ENCODE peak calls at places on chromosomes 6 and 20, in five cellular contexts. E, J, W, T and B are unnamed samples. For H3K4me1, the result is how much of the 10 kb centered on the place peaks cover.

GRCh38 chr6:39686980-39687379 is 38.2 kb downstream of the KIF6 start:
- DNase-seq in E (no peak), J (no peak), W (no peak), T (no peak), B (no peak)

GRCh38 chr6:85756982-85757381 is 114.3 kb upstream of the SYNCRIP start:
- DNase-seq in E (no peak), J (no peak), W (no peak), T (peak), B (no peak)

GRCh38 chr20:47990507-47991132 is 205.3 kb upstream of the SULF2 start:
- DNase-seq in E (no peak), J (no peak), W (no peak), T (no peak), B (no peak)

GRCh38 chr6:3977875-3978711 is 100.8 kb downstream of the FAM217A start:
- DNase-seq in E (no peak), J (peak), W (peak), T (peak), B (peak)

GRCh38 chr6:17297261-17298080 is 16.3 kb downstream of the RBM24 start:
- DNase-seq in E (no peak), J (no peak), W (no peak), T (no peak), B (no peak)

GRCh38 chr6:135182120-135182992 is 1.2 kb downstream of the MYB start:
- DNase-seq in E (peak), J (peak), W (peak), T (peak), B (peak)

GRCh38 chr20:10508468-10509251 is 73.6 kb downstream of the SLX4IP start:
- DNase-seq in E (no peak), J (no peak), W (no peak), T (no peak), B (no peak)

GRCh38 chr6:39530201-39530759 is 194.9 kb downstream of the KIF6 start:
- DNase-seq in E (no peak), J (no peak), W (peak), T (no peak), B (no peak)

GRCh38 chr20:52060794-52061714 is 130.5 kb downstream of the ZFP64 start:
- DNase-seq in E (no peak), J (peak), W (no peak), T (peak), B (peak)

GRCh38 chr6:166626177-166627038 is 643 bp downstream of the RPS6KA2 start:
- DNase-seq in E (no peak), J (peak), W (peak), T (peak), B (peak)

GRCh38 chr20:31547017-31547675 is 32.9 kb downstream of the HM13 start:
- DNase-seq in E (peak), J (peak), W (peak), T (peak), B (peak)

GRCh38 chr6:100446115-100446921 is 18.4 kb downstream of the SIM1 start:
- DNase-seq in E (no peak), J (peak), W (no peak), T (peak), B (peak)

GRCh38 chr20:9066196-9066595 is 2.7 kb upstream of the PLCB4 start:
- DNase-seq in E (no peak), J (no peak), W (no peak), T (no peak), B (no peak)

GRCh38 chr20:21796059-21796458 is 90.6 kb downstream of the PAX1 start:
- DNase-seq in E (no peak), J (no peak), W (no peak), T (peak), B (no peak)

GRCh38 chr6:25995507-25995906 is 32.9 kb downstream of the TRIM38 start:
- DNase-seq in E (no peak), J (no peak), W (no peak), T (no peak), B (no peak)

GRCh38 chr6:112221561-112221960 is 32.8 kb downstream of the LAMA4 start:
- DNase-seq in E (no peak), J (no peak), W (no peak), T (no peak), B (no peak)

GRCh38 chr6:148304976-148305375 is 37.7 kb upstream of the SASH1 start:
- DNase-seq in E (no peak), J (no peak), W (no peak), T (peak), B (no peak)

GRCh38 chr6:143449731-143450452 is 603 bp downstream of the ADAT2 start:
- DNase-seq in E (no peak), J (peak), W (peak), T (peak), B (peak)

GRCh38 chr20:48682529-48683385 is 145.0 kb downstream of the PREX1 start:
- DNase-seq in E (peak), J (peak), W (peak), T (peak), B (peak)

GRCh38 chr6:2971420-2972218 is at the start of gene SERPINB6:
- DNase-seq in E (peak), J (no peak), W (peak), T (peak), B (peak)

GRCh38 chr6:38420207-38420606 is 219.5 kb downstream of the BTBD9 start:
- DNase-seq in E (no peak), J (no peak), W (no peak), T (no peak), B (no peak)

GRCh38 chr6:16154904-16155303 is 26.0 kb downstream of the MYLIP start:
- DNase-seq in E (peak), J (no peak), W (no peak), T (no peak), B (peak)

GRCh38 chr6:34714663-34715062 is 18.1 kb upstream of the ILRUN start:
- DNase-seq in E (no peak), J (no peak), W (no peak), T (no peak), B (no peak)

GRCh38 chr20:39850821-39851330 is 838.2 kb downstream of the MAFB start:
- DNase-seq in E (peak), J (no peak), W (no peak), T (no peak), B (no peak)

GRCh38 chr6:144588674-144589325 is 303.7 kb downstream of the UTRN start:
- DNase-seq in E (no peak), J (no peak), W (no peak), T (no peak), B (no peak)

GRCh38 chr6:50030350-50030749 is 8.6 kb upstream of the DEFB110 start:
- DNase-seq in E (no peak), J (no peak), W (no peak), T (peak), B (no peak)

GRCh38 chr20:3340443-3340842 is 67.0 kb downstream of the DNAAF9 start:
- DNase-seq in E (peak), J (no peak), W (peak), T (no peak), B (peak)

GRCh38 chr20:49641683-49642649 is 71.7 kb downstream of the B4GALT5 start:
- DNase-seq in E (no peak), J (no peak), W (peak), T (no peak), B (no peak)

GRCh38 chr6:109793015-109793414 is 101.9 kb downstream of the FIG4 start:
- DNase-seq in E (no peak), J (no peak), W (no peak), T (no peak), B (no peak)

GRCh38 chr6:105270511-105270910 is 90.7 kb upstream of the POPDC3 start:
- DNase-seq in E (no peak), J (no peak), W (no peak), T (no peak), B (no peak)

GRCh38 chr20:38927902-38928578 is 1.8 kb downstream of the FAM83D start:
- DNase-seq in E (no peak), J (no peak), W (peak), T (no peak), B (no peak)

GRCh38 chr20:58447733-58448391 is 58.8 kb downstream of the VAPB start:
- DNase-seq in E (no peak), J (peak), W (peak), T (peak), B (peak)

GRCh38 chr20:49103019-49103418 is 56.9 kb downstream of the CSE1L start:
- DNase-seq in E (no peak), J (no peak), W (no peak), T (no peak), B (no peak)

GRCh38 chr6:34459899-34460593 is 5.8 kb upstream of the PACSIN1 start:
- DNase-seq in E (no peak), J (no peak), W (peak), T (peak), B (peak)

GRCh38 chr6:118680452-118681095 is 29.2 kb upstream of the CEP85L start:
- DNase-seq in E (no peak), J (no peak), W (no peak), T (no peak), B (no peak)

GRCh38 chr20:15475483-15475882 is 1097.8 kb downstream of the KIF16B start:
- DNase-seq in E (peak), J (no peak), W (peak), T (no peak), B (no peak)

GRCh38 chr6:150391414-150391813 is 22.6 kb downstream of the IYD start:
- DNase-seq in E (no peak), J (no peak), W (no peak), T (no peak), B (no peak)

GRCh38 chr6:23956988-23957387 is 169.0 kb upstream of the NRSN1 start:
- DNase-seq in E (no peak), J (no peak), W (no peak), T (no peak), B (no peak)

GRCh38 chr6:6176132-6176531 is 144.3 kb downstream of the F13A1 start:
- DNase-seq in E (no peak), J (no peak), W (no peak), T (no peak), B (no peak)

DNA sequence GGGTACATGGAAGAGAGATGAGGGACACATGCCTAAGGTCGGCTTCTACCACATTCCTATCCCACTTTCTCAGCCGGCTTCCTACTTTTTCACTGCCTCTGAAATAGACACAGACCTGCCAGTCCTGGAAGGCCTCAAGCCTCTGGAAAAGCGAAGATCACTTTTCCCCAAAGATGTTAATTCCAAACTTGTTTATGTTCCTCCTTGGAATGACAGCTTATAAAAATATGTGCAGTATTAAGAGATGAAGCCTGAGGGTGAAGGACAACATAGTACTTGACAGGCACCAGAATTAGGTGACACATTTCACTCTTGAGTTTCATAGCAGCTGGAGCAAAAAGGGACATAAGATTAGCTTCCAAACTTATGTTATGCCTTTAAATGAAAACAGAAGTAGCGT is 25.2 kb downstream of the FOXO3 start:
- DNase-seq in E (no peak), J (no peak), W (no peak), T (no peak), B (no peak)
- H3K4me1 ChIP-seq in E (half or more), J (under half), W (half or more), T (under half), B (half or more)

GRCh38 chr6:157229733-157230132 is 93.6 kb downstream of the TMEM242 start:
- DNase-seq in E (no peak), J (no peak), W (peak), T (peak), B (no peak)

GRCh38 chr6:157229219-157229607 is 94.1 kb downstream of the TMEM242 start:
- DNase-seq in E (no peak), J (no peak), W (no peak), T (peak), B (no peak)

GRCh38 chr6:157232161-157232895 is 91.0 kb downstream of the TMEM242 start:
- DNase-seq in E (no peak), J (no peak), W (no peak), T (no peak), B (no peak)

GRCh38 chr6:157233156-157233555 is 90.2 kb downstream of the TMEM242 start:
- DNase-seq in E (no peak), J (no peak), W (no peak), T (no peak), B (no peak)

GRCh38 chr6:157230971-157231370 is 92.3 kb downstream of the TMEM242 start:
- DNase-seq in E (no peak), J (no peak), W (no peak), T (no peak), B (no peak)
- H3K4me1 ChIP-seq in E (under half), J (under half), W (under half), T (under half), B (under half)

GRCh38 chr6:62298745-62299392 is 12.8 kb upstream of the KHDRBS2 start:
- DNase-seq in E (no peak), J (no peak), W (no peak), T (no peak), B (no peak)
- H3K4me1 ChIP-seq in E (under half), J (under half), W (under half), T (under half), B (under half)

GRCh38 chr20:56690531-56691175 is 61.5 kb downstream of the TFAP2C start:
- DNase-seq in E (no peak), J (no peak), W (peak), T (no peak), B (no peak)
- H3K4me1 ChIP-seq in E (under half), J (under half), W (under half), T (under half), B (under half)

GRCh38 chr20:62064788-62065668 is 653 bp downstream of the TAF4 start:
- DNase-seq in E (no peak), J (no peak), W (peak), T (no peak), B (peak)
- H3K4me1 ChIP-seq in E (under half), J (under half), W (under half), T (under half), B (half or more)

GRCh38 chr20:33868571-33868970 is 57.4 kb downstream of the CHMP4B start:
- DNase-seq in E (no peak), J (no peak), W (no peak), T (no peak), B (no peak)
- H3K4me1 ChIP-seq in E (under half), J (under half), W (under half), T (under half), B (under half)

DNA sequence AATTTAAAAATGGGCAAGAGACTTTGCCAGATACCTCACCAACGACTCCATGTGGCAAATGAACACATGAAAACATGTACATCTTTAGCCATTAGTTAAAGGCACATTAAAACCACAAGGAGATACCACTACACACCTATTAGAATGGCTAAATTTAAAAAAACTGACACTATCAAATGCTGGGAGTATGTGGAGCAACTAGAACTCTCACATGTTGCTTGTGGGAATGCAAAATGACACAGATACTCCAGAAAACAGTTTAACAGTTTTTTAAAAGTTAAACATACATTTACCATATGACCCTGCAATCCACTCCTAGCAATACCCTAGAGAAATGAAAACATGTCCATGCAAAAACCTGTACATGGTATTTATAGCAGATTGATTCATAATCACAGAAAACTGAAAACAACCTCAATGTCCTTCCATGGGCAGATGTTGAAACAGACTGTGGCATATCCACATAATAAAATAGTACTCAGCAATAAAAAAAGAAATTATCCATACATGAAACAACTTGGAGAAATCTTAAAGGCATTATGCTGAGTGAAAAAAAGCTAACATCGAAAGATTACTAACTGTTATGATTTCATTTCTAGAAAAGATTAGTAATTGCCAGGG is 1.9 kb downstream of the RAB23 start:
- DNase-seq in E (no peak), J (no peak), W (no peak), T (no peak), B (no peak)
- H3K4me1 ChIP-seq in E (under half), J (under half), W (under half), T (under half), B (under half)

DNA sequence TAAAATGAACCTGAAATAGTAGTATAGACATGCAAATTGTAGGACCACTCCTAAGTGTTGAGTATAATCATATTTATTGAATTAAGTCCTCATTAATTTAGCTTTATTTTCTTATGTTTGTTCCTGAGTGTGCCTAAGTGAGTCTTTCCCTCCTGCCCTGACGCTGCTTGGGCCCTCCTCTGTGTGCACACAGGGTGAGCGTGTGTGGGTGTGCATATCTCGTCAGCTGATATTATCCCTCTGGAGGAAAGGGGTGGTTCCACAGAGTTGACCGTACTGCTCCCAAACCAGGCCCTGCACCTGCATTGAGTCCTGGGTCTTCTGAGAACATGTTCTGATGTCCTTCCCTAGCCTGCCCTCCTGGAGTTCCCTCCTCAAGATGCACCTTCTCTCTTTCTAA is 28.0 kb downstream of the TULP4 start:
- DNase-seq in E (no peak), J (no peak), W (no peak), T (no peak), B (no peak)
- H3K4me1 ChIP-seq in E (under half), J (under half), W (under half), T (half or more), B (half or more)

DNA sequence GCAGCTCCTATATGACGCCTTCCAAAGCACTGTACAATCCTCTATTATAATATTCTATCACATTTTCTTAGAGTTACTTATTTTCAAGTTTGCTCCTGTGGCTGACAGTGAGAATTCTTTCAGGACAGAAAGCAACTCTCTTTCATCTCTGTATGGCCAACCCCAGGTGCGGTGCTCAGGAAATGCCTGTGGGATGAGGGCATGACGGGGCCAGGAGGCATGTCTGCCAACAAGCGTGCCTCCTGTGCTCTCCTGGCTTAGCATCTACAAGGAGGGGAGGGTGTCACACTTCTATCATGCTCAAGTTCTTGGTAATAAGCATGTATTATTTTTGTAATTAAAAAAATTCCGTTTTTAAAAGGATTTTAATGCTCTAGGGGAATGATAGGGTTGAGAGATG is 11.4 kb downstream of the MRPL14 start:
- DNase-seq in E (no peak), J (no peak), W (no peak), T (no peak), B (no peak)
- H3K4me1 ChIP-seq in E (under half), J (under half), W (under half), T (under half), B (under half)

GRCh38 chr6:30614044-30614842 is 2.8 kb downstream of the PPP1R10 start:
- DNase-seq in E (no peak), J (no peak), W (no peak), T (no peak), B (no peak)
- H3K4me1 ChIP-seq in E (half or more), J (under half), W (under half), T (under half), B (half or more)